ENCODE peak calls at places on chromosomes 2 and 18, in seven cellular contexts. Y is IMR-90, W is H9, D is mesenchymal stem cell, M is neuronal stem cell, F is trophoblast cell, H is H1. V is an unnamed sample. For H3K27me3, the result is how much of the 10 kb centered on the place peaks cover.

GRCh38 chr2:105652014-105652796 is 92.5 kb upstream of the NCK2 start:
- DNase-seq in Y (no peak), W (peak), D (no peak), M (no peak), F (no peak), H (peak), V (no peak)

GRCh38 chr2:105553538-105554196 is 154.8 kb upstream of the FHL2 start:
- DNase-seq in Y (peak), W (no peak), D (no peak), M (no peak), F (no peak), H (no peak), V (no peak)

GRCh38 chr2:23456881-23457760 is 72.1 kb downstream of the KLHL29 start:
- DNase-seq in Y (peak), W (no peak), D (peak), M (no peak), F (no peak), H (no peak), V (no peak)

GRCh38 chr2:27446057-27446456 is 3.9 kb downstream of the KRTCAP3 start:
- DNase-seq in Y (no peak), W (no peak), D (no peak), M (no peak), F (no peak), H (no peak), V (no peak)

GRCh38 chr18:48820483-48821250 is 130.1 kb downstream of the SMAD7 start:
- DNase-seq in Y (no peak), W (peak), D (no peak), M (no peak), F (no peak), H (peak), V (no peak)

GRCh38 chr2:9247786-9248185 is 41.2 kb downstream of the ASAP2 start:
- DNase-seq in Y (no peak), W (no peak), D (peak), M (no peak), F (no peak), H (no peak), V (no peak)

GRCh38 chr2:71684226-71685072 is 231.1 kb downstream of the DYSF start:
- DNase-seq in Y (no peak), W (no peak), D (no peak), M (no peak), F (no peak), H (no peak), V (no peak)

GRCh38 chr2:237154050-237154638 is 68.5 kb downstream of the COPS8 start:
- DNase-seq in Y (peak), W (peak), D (peak), M (peak), F (peak), H (peak), V (peak)

GRCh38 chr2:31387850-31388249 is 26.7 kb downstream of the XDH start:
- DNase-seq in Y (no peak), W (peak), D (no peak), M (no peak), F (peak), H (no peak), V (peak)

GRCh38 chr2:48434101-48434500 is 95.9 kb upstream of the STON1 start:
- DNase-seq in Y (no peak), W (no peak), D (no peak), M (no peak), F (no peak), H (peak), V (no peak)

GRCh38 chr18:58819051-58819450 is 45.6 kb upstream of the ZNF532 start:
- DNase-seq in Y (no peak), W (no peak), D (no peak), M (no peak), F (no peak), H (no peak), V (no peak)

GRCh38 chr2:201696151-201696659 is 2.2 kb downstream of the MPP4 start:
- DNase-seq in Y (peak), W (no peak), D (peak), M (no peak), F (no peak), H (no peak), V (no peak)

GRCh38 chr2:1677833-1678165 is 66.5 kb downstream of the PXDN start:
- DNase-seq in Y (no peak), W (no peak), D (no peak), M (no peak), F (no peak), H (no peak), V (no peak)
- H4K8ac ChIP-seq in Y (peak), W (no peak), D (no peak), M (peak), F (no peak), H (no peak), V (no peak)

DNA sequence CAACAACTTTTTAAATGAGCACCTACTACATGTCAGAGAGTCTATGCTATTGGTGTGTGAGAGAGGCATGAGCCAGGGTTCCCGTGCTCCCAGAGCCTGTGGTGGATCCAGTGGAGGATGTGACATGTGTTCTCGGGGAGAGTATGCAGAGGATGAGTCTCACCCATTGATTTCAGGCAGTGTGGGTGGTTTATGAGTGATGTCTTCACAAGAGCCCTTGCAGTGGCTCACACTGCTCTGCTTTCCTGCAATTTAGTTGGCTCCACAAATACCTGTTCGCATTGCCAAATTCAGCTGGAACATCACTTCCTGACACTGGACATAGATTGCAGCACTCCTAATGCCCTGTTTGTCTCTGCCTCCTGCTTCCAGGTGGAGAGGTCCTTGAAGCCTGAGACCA is 243.6 kb upstream of the CXCR4 start:
- DNase-seq in Y (no peak), W (peak), D (no peak), M (no peak), F (no peak), H (no peak), V (no peak)
- H3K27me3 ChIP-seq in Y (under half), W (under half), D (under half), M (under half), F (under half), H (under half), V (under half)

DNA sequence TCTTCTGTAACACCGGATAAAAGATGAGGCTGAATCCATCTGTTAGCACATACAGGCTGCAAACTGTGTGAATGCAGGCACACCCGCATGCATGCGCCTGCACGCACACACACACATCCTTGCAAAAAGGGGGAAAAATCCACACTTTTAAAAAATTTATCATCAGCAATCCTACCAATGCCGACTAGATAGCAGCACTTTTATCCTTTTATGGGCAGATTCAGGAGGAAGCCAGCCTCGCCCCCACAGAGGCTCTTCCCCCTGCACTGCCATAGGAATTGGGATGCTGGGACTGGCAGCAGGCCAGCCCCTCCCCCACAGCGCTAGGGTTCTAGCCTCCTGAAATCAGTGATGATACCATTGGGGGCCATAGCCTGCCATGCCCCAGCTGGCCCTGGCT is 25.6 kb downstream of the CYRIA start:
- DNase-seq in Y (no peak), W (no peak), D (no peak), M (no peak), F (peak), H (no peak), V (no peak)
- H4K8ac ChIP-seq in Y (no peak), W (no peak), D (peak), M (no peak), F (no peak), H (peak), V (no peak)

DNA sequence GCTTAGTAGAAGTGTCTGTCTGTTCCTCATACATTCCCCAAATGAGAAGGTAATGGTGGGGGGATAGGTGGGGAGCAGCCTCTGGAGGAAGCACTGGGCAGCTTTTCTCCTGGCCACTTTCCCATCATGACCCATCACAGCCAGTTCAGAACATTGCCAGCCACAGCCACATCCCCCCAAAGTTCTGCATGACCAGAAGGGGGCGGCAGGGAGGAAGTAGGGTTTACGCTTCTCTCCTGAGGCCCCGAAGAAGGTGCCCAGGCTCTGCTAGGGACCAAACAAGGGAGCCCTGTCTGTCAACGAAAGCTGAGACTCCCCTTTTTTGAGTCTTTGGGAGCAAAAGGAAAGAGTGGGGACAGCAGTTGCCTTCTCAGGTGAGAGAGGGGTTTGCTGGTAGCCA is 7.7 kb downstream of the IGFBP5 start:
- DNase-seq in Y (no peak), W (peak), D (no peak), M (no peak), F (no peak), H (peak), V (peak)
- H3K27me3 ChIP-seq in Y (under half), W (under half), D (under half), M (under half), F (under half), H (under half), V (under half)

DNA sequence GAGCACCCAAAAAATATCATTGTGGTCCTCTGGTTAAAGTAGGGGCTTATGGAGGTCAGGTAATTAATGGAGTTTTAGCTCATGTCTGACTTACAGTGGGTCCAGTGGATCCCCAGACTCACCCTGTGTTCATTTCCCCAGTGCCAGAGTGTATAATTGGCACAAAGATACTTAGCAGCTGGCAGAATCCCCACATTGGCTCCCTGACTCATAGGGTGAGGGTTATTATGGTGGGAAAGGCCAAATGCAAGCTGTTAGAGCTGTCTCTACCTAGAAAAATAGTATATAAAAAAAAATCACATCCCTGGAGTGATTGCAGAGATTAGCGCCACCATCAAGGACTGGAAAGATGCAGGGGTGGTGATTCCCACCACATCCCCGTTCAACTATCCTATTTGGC is 1067.6 kb upstream of the ACVR2A start:
- DNase-seq in Y (no peak), W (no peak), D (no peak), M (no peak), F (no peak), H (no peak), V (no peak)
- H4K8ac ChIP-seq in Y (no peak), W (no peak), D (no peak), M (no peak), F (no peak), H (no peak), V (no peak)

GRCh38 chr2:176650101-176650500 is 380.9 kb downstream of the MTX2 start:
- DNase-seq in Y (no peak), W (no peak), D (no peak), M (no peak), F (no peak), H (no peak), V (no peak)

GRCh38 chr2:176645494-176645893 is 376.3 kb downstream of the MTX2 start:
- DNase-seq in Y (no peak), W (no peak), D (no peak), M (no peak), F (no peak), H (no peak), V (no peak)

GRCh38 chr2:176648691-176649297 is 379.6 kb downstream of the MTX2 start:
- DNase-seq in Y (no peak), W (no peak), D (no peak), M (no peak), F (no peak), H (no peak), V (no peak)

GRCh38 chr2:176646033-176646615 is 376.9 kb downstream of the MTX2 start:
- DNase-seq in Y (no peak), W (peak), D (no peak), M (no peak), F (no peak), H (peak), V (no peak)

GRCh38 chr2:176647325-176648155 is 378.3 kb downstream of the MTX2 start:
- DNase-seq in Y (no peak), W (no peak), D (no peak), M (no peak), F (no peak), H (no peak), V (no peak)
- H3K27me3 ChIP-seq in Y (under half), W (under half), D (under half), M (under half), F (under half), H (under half), V (under half)

DNA sequence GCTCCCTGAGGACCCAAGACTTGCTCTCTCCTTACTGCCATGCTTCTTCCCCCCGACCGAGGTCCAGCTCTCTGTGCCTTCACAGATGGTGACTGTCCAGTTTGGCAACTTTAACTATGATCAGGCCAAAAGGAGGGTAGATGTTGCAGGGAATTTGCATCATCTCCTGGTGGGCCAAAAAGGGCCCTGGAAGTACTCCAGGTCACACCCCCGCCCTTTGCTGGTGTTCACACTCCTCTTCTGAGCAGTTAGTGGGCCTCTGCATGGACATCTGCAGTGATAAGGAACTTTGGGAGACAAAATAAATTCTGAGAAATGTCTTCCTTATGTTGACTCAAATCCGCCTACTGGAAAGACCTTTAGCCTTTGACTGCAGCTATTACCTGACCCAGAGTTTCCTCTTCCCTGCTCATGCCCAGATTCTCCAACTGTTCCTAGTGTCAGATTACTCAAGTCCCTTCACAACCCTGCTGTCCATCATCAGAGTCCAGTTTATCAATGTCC is 234.4 kb downstream of the LOXHD1 start:
- DNase-seq in Y (no peak), W (peak), D (no peak), M (no peak), F (no peak), H (no peak), V (no peak)
- H4K8ac ChIP-seq in Y (no peak), W (no peak), D (no peak), M (no peak), F (no peak), H (no peak), V (no peak)

V was measured in mesendoderm.